ENCODE peak calls at places on chromosomes 4 and X, in nine cellular contexts. F, M, D, G, K, P, V, Z and S are unnamed samples.

GRCh38 chr4:101238706-101239105 is 108.6 kb downstream of the PPP3CA start:
- DNase-seq in F (no peak), M (no peak), D (no peak), G (no peak), K (no peak), P (peak), V (no peak), Z (no peak), S (peak)

GRCh38 chr4:73406548-73406875 is 2.4 kb downstream of the ALB start:
- DNase-seq in F (no peak), M (no peak), D (no peak), G (no peak), K (no peak), P (no peak), V (no peak), Z (no peak), S (no peak)

GRCh38 chr4:132564920-132565319 is 584.2 kb upstream of the PCDH10 start:
- DNase-seq in F (no peak), M (peak), D (no peak), G (no peak), K (no peak), P (no peak), V (no peak), Z (no peak), S (no peak)

GRCh38 chr4:159105063-159105414 is 2.2 kb downstream of the RAPGEF2 start:
- DNase-seq in F (no peak), M (no peak), D (no peak), G (no peak), K (no peak), P (peak), V (no peak), Z (no peak), S (no peak)

GRCh38 chr4:43716721-43717395 is 731.8 kb downstream of the KCTD8 start:
- DNase-seq in F (no peak), M (no peak), D (no peak), G (no peak), K (no peak), P (no peak), V (no peak), Z (no peak), S (no peak)

GRCh38 chrX:109270580-109271484 is 211.1 kb downstream of the GUCY2F start:
- DNase-seq in F (no peak), M (no peak), D (no peak), G (peak), K (no peak), P (no peak), V (peak), Z (no peak), S (peak)

GRCh38 chr4:12932203-12932788 is 551.8 kb downstream of the RAB28 start:
- DNase-seq in F (no peak), M (no peak), D (no peak), G (no peak), K (no peak), P (no peak), V (no peak), Z (no peak), S (no peak)

GRCh38 chr4:182306792-182307507 is 63.7 kb downstream of the TENM3 start:
- DNase-seq in F (no peak), M (no peak), D (no peak), G (no peak), K (no peak), P (no peak), V (no peak), Z (no peak), S (peak)

GRCh38 chr4:78167510-78167909 is 110.4 kb downstream of the FRAS1 start:
- DNase-seq in F (no peak), M (peak), D (no peak), G (no peak), K (no peak), P (no peak), V (no peak), Z (no peak), S (no peak)

GRCh38 chr4:125728568-125728967 is 413.8 kb downstream of the FAT4 start:
- DNase-seq in F (no peak), M (no peak), D (peak), G (no peak), K (no peak), P (peak), V (no peak), Z (peak), S (no peak)

GRCh38 chr4:92121099-92121498 is 182.7 kb upstream of the GRID2 start:
- DNase-seq in F (no peak), M (no peak), D (no peak), G (no peak), K (no peak), P (no peak), V (no peak), Z (no peak), S (no peak)

GRCh38 chrX:130543603-130544002 is 141.8 kb downstream of the RBMX2 start:
- DNase-seq in F (no peak), M (no peak), D (no peak), G (no peak), K (no peak), P (no peak), V (no peak), Z (no peak), S (no peak)

GRCh38 chr4:124753941-124754581 is 41.5 kb upstream of the ANKRD50 start:
- DNase-seq in F (no peak), M (peak), D (no peak), G (no peak), K (no peak), P (no peak), V (no peak), Z (no peak), S (no peak)

GRCh38 chr4:188812644-188813043 is 673.4 kb downstream of the TRIML1 start:
- DNase-seq in F (no peak), M (no peak), D (no peak), G (no peak), K (no peak), P (no peak), V (no peak), Z (no peak), S (no peak)

GRCh38 chrX:74458738-74459137 is 37.4 kb downstream of the SLC16A2 start:
- DNase-seq in F (no peak), M (no peak), D (no peak), G (no peak), K (no peak), P (peak), V (no peak), Z (no peak), S (peak)

GRCh38 chr4:89056953-89057398 is at the start of gene FAM13A:
- DNase-seq in F (peak), M (peak), D (peak), G (peak), K (no peak), P (peak), V (peak), Z (peak), S (peak)

GRCh38 chr4:89056292-89056952 is 563 bp downstream of the FAM13A start:
- DNase-seq in F (peak), M (no peak), D (no peak), G (no peak), K (no peak), P (no peak), V (no peak), Z (no peak), S (no peak)

GRCh38 chr4:89054627-89055026 is 2.4 kb downstream of the FAM13A start:
- DNase-seq in F (no peak), M (no peak), D (no peak), G (no peak), K (no peak), P (no peak), V (no peak), Z (no peak), S (no peak)

GRCh38 chr4:89049853-89050252 is 7.1 kb downstream of the FAM13A start:
- DNase-seq in F (no peak), M (no peak), D (no peak), G (no peak), K (no peak), P (no peak), V (no peak), Z (no peak), S (no peak)

DNA sequence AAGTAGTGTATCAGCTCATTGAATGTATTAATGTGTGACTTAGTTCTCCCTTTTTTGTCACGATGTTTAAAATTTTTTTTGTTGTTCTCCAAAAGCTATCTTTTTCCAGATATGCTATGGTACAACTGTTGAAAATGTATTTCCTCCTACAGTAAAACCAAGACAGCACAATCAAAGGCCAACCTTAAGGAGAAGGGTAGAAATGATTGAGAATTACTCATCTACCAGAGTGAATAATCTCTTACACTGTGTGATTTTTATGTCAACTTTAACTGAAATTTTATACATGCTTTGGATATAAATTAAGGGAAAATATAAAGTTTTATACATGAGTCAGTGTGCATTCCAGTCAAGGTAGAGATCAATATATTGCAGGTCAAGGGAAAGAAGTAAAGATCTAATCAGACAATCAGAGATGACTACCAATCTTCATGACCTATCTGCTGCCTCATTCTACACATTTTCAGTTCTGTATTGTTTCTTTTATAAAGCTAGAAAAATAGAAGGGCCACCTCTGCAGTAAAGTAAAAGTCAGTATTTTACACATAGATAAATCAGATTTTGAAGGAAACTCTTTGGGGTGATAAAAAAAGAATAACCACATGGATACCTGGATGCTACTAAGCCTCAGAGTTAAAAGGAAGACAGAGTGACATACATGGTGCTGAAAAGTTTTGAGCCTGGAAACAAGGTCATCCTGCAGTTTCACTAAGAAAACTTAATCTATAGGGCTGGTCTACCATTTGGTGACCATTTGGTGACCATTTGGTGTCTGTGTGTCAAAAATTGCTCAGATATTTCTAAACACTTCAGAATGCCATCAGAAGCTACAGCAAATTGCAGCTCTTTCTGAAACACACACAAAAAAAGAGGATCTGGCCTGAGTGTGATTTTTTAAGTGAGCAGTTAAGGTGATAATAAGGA is 1.6 kb downstream of the FAM13A start:
- DNase-seq in F (no peak), M (no peak), D (no peak), G (no peak), K (no peak), P (no peak), V (no peak), Z (no peak), S (no peak)
- H3K4me3 ChIP-seq in F (peak), M (no peak), D (peak), G (no peak), K (no peak), P (no peak), V (no peak), Z (peak), S (peak)

DNA sequence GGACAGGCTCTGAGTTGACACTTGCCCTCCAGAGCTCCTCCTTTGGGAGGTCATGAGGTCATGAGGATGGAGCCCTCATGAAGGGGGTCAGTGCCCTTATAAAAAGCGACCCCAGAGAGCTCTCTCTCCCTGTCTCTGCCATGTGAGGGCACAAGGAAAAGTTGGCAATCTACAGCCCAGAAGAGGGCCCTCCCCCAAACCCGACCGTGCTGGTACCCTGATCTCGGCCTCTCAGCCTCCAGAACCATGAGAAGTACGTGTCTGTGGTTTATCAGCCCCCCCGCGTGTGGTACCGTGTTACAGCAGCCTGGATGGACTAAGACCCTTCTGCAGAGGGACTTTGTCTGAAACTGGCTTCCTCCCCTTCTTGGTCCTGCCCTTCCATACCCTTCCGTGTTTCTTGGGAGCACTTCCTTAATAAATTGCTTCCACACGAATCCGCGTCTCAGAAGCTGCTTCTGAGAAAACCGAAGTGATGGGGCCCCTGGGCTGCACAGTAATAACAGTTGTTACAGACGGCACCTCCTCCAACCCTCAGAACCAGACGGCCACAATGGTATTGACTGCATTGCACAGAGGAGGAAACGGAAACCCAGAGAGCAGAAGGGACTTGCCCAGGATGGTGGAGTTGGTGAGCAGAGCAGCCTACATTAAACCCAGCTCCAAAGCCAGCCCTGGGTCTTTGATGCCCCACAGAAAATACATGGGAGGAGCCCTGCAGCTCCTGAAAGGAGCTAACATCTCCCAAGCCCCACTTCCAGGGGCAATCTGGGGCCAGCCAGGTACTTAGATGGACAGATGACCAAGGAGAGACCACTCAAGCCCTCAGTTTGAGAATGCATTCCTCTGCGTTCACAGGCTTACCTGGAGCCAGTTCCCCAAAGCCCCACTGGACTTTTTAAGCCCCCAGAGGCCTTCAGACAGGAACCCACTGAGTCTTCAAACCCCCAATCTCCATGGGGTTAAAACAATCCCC is 242.7 kb downstream of the BCOR start:
- DNase-seq in F (no peak), M (no peak), D (no peak), G (no peak), K (no peak), P (no peak), V (peak), Z (no peak), S (peak)
- TF ChIP-seq MAX in F (no peak), M (no peak), D (no peak), G (no peak), K (no peak), P (no peak), V (no peak), Z (no peak), S (no peak)

DNA sequence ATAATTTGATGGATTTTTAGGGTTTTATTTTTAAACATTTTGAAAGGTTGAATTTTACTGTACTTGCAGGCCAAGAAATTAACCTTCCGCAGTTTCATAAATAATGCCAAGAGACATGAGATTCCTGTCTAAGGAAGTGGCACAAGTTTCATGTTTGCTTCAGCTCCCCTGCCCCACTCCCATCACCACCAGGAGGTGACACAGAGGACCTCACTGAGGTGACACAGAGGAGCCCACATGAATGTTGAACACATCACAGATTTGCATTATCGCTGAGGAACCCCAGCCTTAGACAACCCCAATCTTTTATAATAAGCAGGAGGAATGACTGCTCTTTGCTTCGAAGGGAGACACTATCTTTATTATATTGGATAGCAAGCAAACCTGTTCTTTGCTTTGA is 491.4 kb upstream of the ATOH1 start:
- DNase-seq in F (no peak), M (no peak), D (no peak), G (no peak), K (no peak), P (no peak), V (no peak), Z (no peak), S (no peak)
- H3K4me3 ChIP-seq in F (no peak), M (no peak), D (no peak), G (no peak), K (no peak), P (no peak), V (no peak), Z (no peak), S (no peak)

DNA sequence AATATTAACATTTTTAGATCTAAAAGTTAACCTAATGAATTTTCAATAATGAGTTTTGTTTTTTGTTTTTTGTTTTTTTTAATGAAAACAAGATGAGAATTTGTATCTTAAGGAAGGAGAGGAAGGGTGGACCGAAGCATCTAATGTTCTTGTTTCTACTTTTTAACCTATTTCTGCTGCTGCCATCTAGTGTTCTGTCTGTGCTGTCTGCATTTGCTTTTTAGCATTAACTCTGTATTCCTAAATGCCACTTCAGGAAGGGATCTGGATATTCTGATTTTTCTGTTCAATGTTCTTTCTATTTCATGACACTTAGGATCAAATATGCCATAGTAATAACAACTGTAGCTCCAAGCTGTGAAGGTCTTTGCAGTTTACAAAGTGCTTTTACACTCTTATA is 161.7 kb downstream of the BRWD3 start:
- DNase-seq in F (no peak), M (no peak), D (peak), G (no peak), K (peak), P (peak), V (no peak), Z (no peak), S (peak)
- TF ChIP-seq MAX in F (no peak), M (no peak), D (no peak), G (no peak), K (no peak), P (no peak), V (no peak), Z (no peak), S (no peak)

DNA sequence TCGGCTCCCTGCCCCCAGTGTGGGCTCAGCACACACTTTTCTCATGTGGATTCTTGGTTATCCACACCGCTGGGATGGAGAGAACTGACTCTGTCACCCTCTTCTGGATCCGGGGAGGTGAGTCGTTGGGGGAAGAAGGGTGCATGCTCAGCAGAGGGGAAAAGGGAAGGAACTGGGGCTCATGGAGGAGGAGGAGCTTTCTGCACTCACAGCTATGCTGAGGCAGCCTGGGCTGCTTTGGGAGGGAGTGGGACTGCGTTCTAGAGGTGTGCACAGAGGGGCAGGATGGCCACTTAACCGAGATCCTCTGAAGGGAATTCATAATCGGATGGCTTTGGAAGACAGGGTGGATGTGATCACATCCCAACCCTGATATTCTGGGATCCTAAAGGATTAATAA is 51.6 kb downstream of the RTL5 start:
- DNase-seq in F (no peak), M (no peak), D (no peak), G (no peak), K (no peak), P (peak), V (no peak), Z (no peak), S (peak)
- H3K4me3 ChIP-seq in F (no peak), M (no peak), D (no peak), G (no peak), K (no peak), P (peak), V (no peak), Z (no peak), S (peak)

GRCh38 chr4:86450861-86451260 is 91.0 kb upstream of the MAPK10 start:
- DNase-seq in F (no peak), M (no peak), D (no peak), G (no peak), K (no peak), P (no peak), V (no peak), Z (no peak), S (no peak)

GRCh38 chr4:86450189-86450588 is 90.3 kb upstream of the MAPK10 start:
- DNase-seq in F (no peak), M (no peak), D (no peak), G (no peak), K (no peak), P (no peak), V (no peak), Z (no peak), S (no peak)

GRCh38 chr4:86451560-86452322 is 91.9 kb upstream of the MAPK10 start:
- DNase-seq in F (no peak), M (no peak), D (no peak), G (no peak), K (peak), P (no peak), V (no peak), Z (no peak), S (no peak)

GRCh38 chr4:86452323-86452995 is 92.6 kb upstream of the MAPK10 start:
- DNase-seq in F (no peak), M (no peak), D (no peak), G (no peak), K (no peak), P (no peak), V (no peak), Z (no peak), S (no peak)

DNA sequence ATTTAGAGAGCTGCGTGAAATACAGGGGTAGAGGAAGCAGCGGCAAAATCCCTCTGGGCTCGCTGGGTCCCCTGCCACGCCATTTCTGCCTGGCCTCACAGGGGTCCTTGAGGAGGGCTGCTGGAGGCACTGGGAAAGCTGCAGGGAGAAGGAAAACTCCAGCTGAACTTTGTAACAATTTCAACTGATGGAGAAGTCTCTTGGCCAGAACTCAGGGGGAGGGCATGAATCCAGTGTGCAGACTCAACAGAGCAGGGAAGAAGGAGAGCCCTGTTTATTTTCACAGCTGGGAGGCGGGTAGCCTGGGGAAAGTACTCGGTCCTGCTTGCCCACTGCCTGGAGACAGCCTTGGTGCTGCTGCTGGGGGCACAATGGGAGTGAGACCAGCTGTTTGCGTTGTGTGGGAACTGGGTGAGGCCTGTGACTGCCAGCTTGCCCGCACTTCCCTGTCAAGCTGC is 93.2 kb upstream of the MAPK10 start:
- DNase-seq in F (no peak), M (no peak), D (no peak), G (no peak), K (no peak), P (no peak), V (no peak), Z (no peak), S (no peak)
- TF ChIP-seq MAX in F (no peak), M (no peak), D (no peak), G (no peak), K (no peak), P (no peak), V (no peak), Z (no peak), S (no peak)